ENCODE peak calls at places on chromosomes 3 and 15, in eight cellular contexts. One of them, this sample, is unnamed. For H3K4me1, the result is how much of the 10 kb centered on the place peaks cover.

GRCh38 chr15:61155741-61156700 is 73.1 kb downstream of the RORA start:
- DNase-seq in CD4-positive, CD25-positive, alpha-beta regulatory T cell: no peak
- DNase-seq in left lung: no peak
- DNase-seq in SJCRH30: no peak
- DNase-seq in CD8-positive, alpha-beta T cell: no peak
- DNase-seq in SJSA1: no peak
- DNase-seq in mesendoderm: peak
- DNase-seq in GM23248: peak
- DNase-seq in this sample: no peak

GRCh38 chr3:13877911-13878710 is 1.8 kb downstream of the WNT7A start:
- DNase-seq in left lung: no peak
- DNase-seq in GM23248: no peak
- DNase-seq in CD8-positive, alpha-beta T cell: no peak
- DNase-seq in CD4-positive, CD25-positive, alpha-beta regulatory T cell: no peak
- DNase-seq in SJCRH30: no peak
- DNase-seq in mesendoderm: no peak
- DNase-seq in SJSA1: no peak
- DNase-seq in this sample: no peak

GRCh38 chr3:162770556-162770955 is 1273.9 kb downstream of the OTOL1 start:
- DNase-seq in CD8-positive, alpha-beta T cell: no peak
- DNase-seq in GM23248: peak
- DNase-seq in SJCRH30: no peak
- DNase-seq in mesendoderm: no peak
- DNase-seq in CD4-positive, CD25-positive, alpha-beta regulatory T cell: no peak
- DNase-seq in SJSA1: no peak
- DNase-seq in left lung: no peak
- DNase-seq in this sample: no peak

GRCh38 chr3:148146241-148146640 is 551.5 kb upstream of the AGTR1 start:
- DNase-seq in mesendoderm: no peak
- DNase-seq in SJCRH30: no peak
- DNase-seq in left lung: no peak
- DNase-seq in GM23248: no peak
- DNase-seq in SJSA1: no peak
- DNase-seq in CD4-positive, CD25-positive, alpha-beta regulatory T cell: no peak
- DNase-seq in CD8-positive, alpha-beta T cell: no peak
- DNase-seq in this sample: no peak

GRCh38 chr3:11056531-11057050 is 64.0 kb downstream of the SLC6A1 start:
- DNase-seq in left lung: no peak
- DNase-seq in GM23248: no peak
- DNase-seq in CD4-positive, CD25-positive, alpha-beta regulatory T cell: no peak
- DNase-seq in CD8-positive, alpha-beta T cell: no peak
- DNase-seq in SJSA1: no peak
- DNase-seq in mesendoderm: no peak
- DNase-seq in SJCRH30: no peak
- DNase-seq in this sample: no peak

GRCh38 chr15:38208779-38209178 is 43.9 kb upstream of the SPRED1 start:
- DNase-seq in SJSA1: no peak
- DNase-seq in mesendoderm: no peak
- DNase-seq in CD4-positive, CD25-positive, alpha-beta regulatory T cell: no peak
- DNase-seq in CD8-positive, alpha-beta T cell: no peak
- DNase-seq in GM23248: no peak
- DNase-seq in left lung: no peak
- DNase-seq in SJCRH30: no peak
- DNase-seq in this sample: no peak

GRCh38 chr15:66838671-66839239 is 136.7 kb downstream of the SMAD6 start:
- DNase-seq in CD4-positive, CD25-positive, alpha-beta regulatory T cell: no peak
- DNase-seq in SJSA1: no peak
- DNase-seq in SJCRH30: no peak
- DNase-seq in GM23248: peak
- DNase-seq in mesendoderm: peak
- DNase-seq in CD8-positive, alpha-beta T cell: no peak
- DNase-seq in left lung: no peak
- DNase-seq in this sample: no peak

GRCh38 chr15:79962178-79962577 is 8.8 kb downstream of the BCL2A1 start:
- DNase-seq in GM23248: no peak
- DNase-seq in SJCRH30: no peak
- DNase-seq in left lung: no peak
- DNase-seq in mesendoderm: no peak
- DNase-seq in CD4-positive, CD25-positive, alpha-beta regulatory T cell: no peak
- DNase-seq in SJSA1: no peak
- DNase-seq in CD8-positive, alpha-beta T cell: no peak
- DNase-seq in this sample: no peak

GRCh38 chr3:124699686-124700396 is 30.4 kb upstream of the UMPS start:
- DNase-seq in SJSA1: peak
- DNase-seq in CD4-positive, CD25-positive, alpha-beta regulatory T cell: no peak
- DNase-seq in mesendoderm: no peak
- DNase-seq in GM23248: no peak
- DNase-seq in SJCRH30: no peak
- DNase-seq in CD8-positive, alpha-beta T cell: no peak
- DNase-seq in left lung: no peak
- DNase-seq in this sample: no peak

GRCh38 chr15:37095993-37096877 is 4.1 kb downstream of the MEIS2 start:
- DNase-seq in GM23248: peak
- DNase-seq in left lung: no peak
- DNase-seq in SJSA1: no peak
- DNase-seq in CD8-positive, alpha-beta T cell: no peak
- DNase-seq in CD4-positive, CD25-positive, alpha-beta regulatory T cell: no peak
- DNase-seq in mesendoderm: peak
- DNase-seq in SJCRH30: no peak
- DNase-seq in this sample: no peak

GRCh38 chr15:40956543-40956982 is 3.3 kb downstream of the CHAC1 start:
- DNase-seq in SJCRH30: no peak
- DNase-seq in left lung: no peak
- DNase-seq in CD4-positive, CD25-positive, alpha-beta regulatory T cell: no peak
- DNase-seq in mesendoderm: no peak
- DNase-seq in GM23248: no peak
- DNase-seq in SJSA1: no peak
- DNase-seq in CD8-positive, alpha-beta T cell: no peak
- DNase-seq in this sample: no peak

GRCh38 chr3:81154611-81155143 is 606.8 kb downstream of the GBE1 start:
- DNase-seq in SJCRH30: no peak
- DNase-seq in left lung: no peak
- DNase-seq in mesendoderm: peak
- DNase-seq in CD4-positive, CD25-positive, alpha-beta regulatory T cell: no peak
- DNase-seq in SJSA1: no peak
- DNase-seq in CD8-positive, alpha-beta T cell: no peak
- DNase-seq in GM23248: no peak
- DNase-seq in this sample: no peak

GRCh38 chr3:132554437-132554836 is 42.6 kb upstream of the ACKR4 start:
- DNase-seq in SJCRH30: no peak
- DNase-seq in CD4-positive, CD25-positive, alpha-beta regulatory T cell: no peak
- DNase-seq in left lung: no peak
- DNase-seq in mesendoderm: no peak
- DNase-seq in GM23248: no peak
- DNase-seq in SJSA1: peak
- DNase-seq in CD8-positive, alpha-beta T cell: no peak
- DNase-seq in this sample: no peak

GRCh38 chr3:190557311-190557710 is 43.4 kb downstream of the IL1RAP start:
- DNase-seq in SJCRH30: no peak
- DNase-seq in mesendoderm: no peak
- DNase-seq in SJSA1: no peak
- DNase-seq in CD4-positive, CD25-positive, alpha-beta regulatory T cell: no peak
- DNase-seq in CD8-positive, alpha-beta T cell: no peak
- DNase-seq in left lung: no peak
- DNase-seq in GM23248: no peak
- DNase-seq in this sample: no peak

GRCh38 chr3:175287361-175287963 is 428.3 kb downstream of the NAALADL2 start:
- DNase-seq in CD8-positive, alpha-beta T cell: no peak
- DNase-seq in CD4-positive, CD25-positive, alpha-beta regulatory T cell: no peak
- DNase-seq in SJSA1: no peak
- DNase-seq in GM23248: no peak
- DNase-seq in mesendoderm: no peak
- DNase-seq in SJCRH30: no peak
- DNase-seq in left lung: no peak
- DNase-seq in this sample: no peak

GRCh38 chr3:52986049-52986448 is 59.8 kb downstream of the SFMBT1 start:
- DNase-seq in mesendoderm: no peak
- DNase-seq in SJCRH30: no peak
- DNase-seq in left lung: no peak
- DNase-seq in CD8-positive, alpha-beta T cell: no peak
- DNase-seq in GM23248: peak
- DNase-seq in CD4-positive, CD25-positive, alpha-beta regulatory T cell: no peak
- DNase-seq in SJSA1: no peak
- DNase-seq in this sample: no peak

GRCh38 chr3:120196812-120197211 is 88.2 kb downstream of the GPR156 start:
- DNase-seq in CD8-positive, alpha-beta T cell: no peak
- DNase-seq in GM23248: no peak
- DNase-seq in left lung: no peak
- DNase-seq in SJSA1: no peak
- DNase-seq in CD4-positive, CD25-positive, alpha-beta regulatory T cell: no peak
- DNase-seq in SJCRH30: no peak
- DNase-seq in mesendoderm: no peak
- DNase-seq in this sample: no peak

GRCh38 chr3:184240384-184241140 is 8.2 kb downstream of the ALG3 start:
- DNase-seq in mesendoderm: peak
- DNase-seq in SJSA1: no peak
- DNase-seq in CD8-positive, alpha-beta T cell: no peak
- DNase-seq in GM23248: peak
- DNase-seq in SJCRH30: peak
- DNase-seq in CD4-positive, CD25-positive, alpha-beta regulatory T cell: no peak
- DNase-seq in left lung: no peak
- DNase-seq in this sample: no peak

GRCh38 chr15:101522621-101523559 is 33.4 kb upstream of the PCSK6 start:
- DNase-seq in GM23248: no peak
- DNase-seq in mesendoderm: no peak
- DNase-seq in CD4-positive, CD25-positive, alpha-beta regulatory T cell: no peak
- DNase-seq in left lung: no peak
- DNase-seq in CD8-positive, alpha-beta T cell: peak
- DNase-seq in SJSA1: no peak
- DNase-seq in SJCRH30: no peak
- DNase-seq in this sample: no peak

GRCh38 chr3:58965870-58966269 is 84.0 kb downstream of the CFAP20DC start:
- DNase-seq in SJSA1: no peak
- DNase-seq in SJCRH30: no peak
- DNase-seq in mesendoderm: no peak
- DNase-seq in CD8-positive, alpha-beta T cell: no peak
- DNase-seq in left lung: no peak
- DNase-seq in CD4-positive, CD25-positive, alpha-beta regulatory T cell: no peak
- DNase-seq in GM23248: peak
- DNase-seq in this sample: no peak

GRCh38 chr3:188165596-188165995 is 11.6 kb downstream of the LPP start:
- DNase-seq in CD4-positive, CD25-positive, alpha-beta regulatory T cell: no peak
- DNase-seq in CD8-positive, alpha-beta T cell: no peak
- DNase-seq in SJSA1: no peak
- DNase-seq in SJCRH30: no peak
- DNase-seq in left lung: no peak
- DNase-seq in GM23248: no peak
- DNase-seq in mesendoderm: no peak
- DNase-seq in this sample: no peak
- H3K27ac ChIP-seq in CD4-positive, CD25-positive, alpha-beta regulatory T cell: no peak
- H3K27ac ChIP-seq in CD8-positive, alpha-beta T cell: no peak
- H3K27ac ChIP-seq in SJSA1: no peak
- H3K27ac ChIP-seq in SJCRH30: no peak
- H3K27ac ChIP-seq in left lung: no peak
- H3K27ac ChIP-seq in GM23248: no peak
- H3K27ac ChIP-seq in mesendoderm: no peak
- H3K27ac ChIP-seq in this sample: no peak

GRCh38 chr3:187628169-187628568 is 42.0 kb downstream of the SST start:
- DNase-seq in CD4-positive, CD25-positive, alpha-beta regulatory T cell: no peak
- DNase-seq in SJSA1: no peak
- DNase-seq in CD8-positive, alpha-beta T cell: no peak
- DNase-seq in left lung: no peak
- DNase-seq in SJCRH30: peak
- DNase-seq in GM23248: no peak
- DNase-seq in mesendoderm: peak
- DNase-seq in this sample: no peak
- H3K4me1 ChIP-seq in CD4-positive, CD25-positive, alpha-beta regulatory T cell: under half
- H3K4me1 ChIP-seq in SJSA1: under half
- H3K4me1 ChIP-seq in CD8-positive, alpha-beta T cell: under half
- H3K4me1 ChIP-seq in left lung: under half
- H3K4me1 ChIP-seq in SJCRH30: under half
- H3K4me1 ChIP-seq in GM23248: under half
- H3K4me1 ChIP-seq in mesendoderm: under half
- H3K4me1 ChIP-seq in this sample: under half

GRCh38 chr3:156547637-156548036 is 7.3 kb downstream of the SSR3 start:
- DNase-seq in SJSA1: no peak
- DNase-seq in SJCRH30: no peak
- DNase-seq in GM23248: no peak
- DNase-seq in mesendoderm: no peak
- DNase-seq in CD4-positive, CD25-positive, alpha-beta regulatory T cell: no peak
- DNase-seq in CD8-positive, alpha-beta T cell: no peak
- DNase-seq in left lung: no peak
- DNase-seq in this sample: no peak

GRCh38 chr3:156552973-156553372 is 1.9 kb downstream of the SSR3 start:
- DNase-seq in CD8-positive, alpha-beta T cell: no peak
- DNase-seq in left lung: no peak
- DNase-seq in CD4-positive, CD25-positive, alpha-beta regulatory T cell: no peak
- DNase-seq in SJCRH30: no peak
- DNase-seq in SJSA1: no peak
- DNase-seq in mesendoderm: no peak
- DNase-seq in GM23248: no peak
- DNase-seq in this sample: no peak

GRCh38 chr3:156551746-156552145 is 3.2 kb downstream of the SSR3 start:
- DNase-seq in SJCRH30: no peak
- DNase-seq in CD8-positive, alpha-beta T cell: no peak
- DNase-seq in mesendoderm: peak
- DNase-seq in CD4-positive, CD25-positive, alpha-beta regulatory T cell: no peak
- DNase-seq in left lung: no peak
- DNase-seq in GM23248: peak
- DNase-seq in SJSA1: peak
- DNase-seq in this sample: no peak

GRCh38 chr3:156551261-156551660 is 3.7 kb downstream of the SSR3 start:
- DNase-seq in mesendoderm: peak
- DNase-seq in CD4-positive, CD25-positive, alpha-beta regulatory T cell: no peak
- DNase-seq in left lung: no peak
- DNase-seq in GM23248: peak
- DNase-seq in SJCRH30: no peak
- DNase-seq in CD8-positive, alpha-beta T cell: no peak
- DNase-seq in SJSA1: peak
- DNase-seq in this sample: no peak

DNA sequence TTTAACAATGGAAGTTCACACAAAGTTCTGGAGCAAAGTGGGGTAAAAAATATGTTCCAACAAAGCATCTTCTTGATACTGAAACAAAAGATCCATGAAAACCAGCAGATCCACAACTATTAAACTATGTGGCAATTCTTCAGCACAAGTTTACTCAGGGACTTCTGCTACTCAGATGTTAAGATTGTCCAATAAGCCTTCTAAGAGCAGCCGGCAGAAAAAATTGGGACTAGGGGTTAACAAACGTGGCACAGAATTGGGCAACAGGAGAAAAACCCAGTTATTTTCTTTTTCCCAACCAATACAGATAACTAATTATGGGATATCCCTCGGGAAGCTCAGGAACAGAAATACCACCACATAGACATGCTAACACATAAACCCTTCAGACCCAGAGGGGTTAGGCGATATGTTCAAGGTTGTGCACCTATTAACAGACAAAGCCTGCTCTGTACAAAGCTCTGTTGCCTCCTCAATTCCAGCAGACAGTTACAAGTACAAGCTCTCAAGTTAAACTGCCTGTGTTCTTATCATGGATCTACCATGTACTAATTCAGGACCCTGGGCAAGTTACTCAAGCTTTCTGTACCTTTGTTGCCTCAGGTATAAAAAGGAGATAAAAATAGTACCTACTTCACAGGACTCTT is 6.8 kb downstream of the SSR3 start:
- DNase-seq in GM23248: no peak
- DNase-seq in SJSA1: no peak
- DNase-seq in CD4-positive, CD25-positive, alpha-beta regulatory T cell: no peak
- DNase-seq in CD8-positive, alpha-beta T cell: no peak
- DNase-seq in SJCRH30: no peak
- DNase-seq in mesendoderm: no peak
- DNase-seq in left lung: no peak
- DNase-seq in this sample: no peak
- H3K27ac ChIP-seq in GM23248: peak
- H3K27ac ChIP-seq in SJSA1: no peak
- H3K27ac ChIP-seq in CD4-positive, CD25-positive, alpha-beta regulatory T cell: no peak
- H3K27ac ChIP-seq in CD8-positive, alpha-beta T cell: no peak
- H3K27ac ChIP-seq in SJCRH30: no peak
- H3K27ac ChIP-seq in mesendoderm: no peak
- H3K27ac ChIP-seq in left lung: no peak
- H3K27ac ChIP-seq in this sample: no peak

GRCh38 chr3:115857518-115858136 is 234.3 kb downstream of the GAP43 start:
- DNase-seq in CD8-positive, alpha-beta T cell: no peak
- DNase-seq in SJSA1: no peak
- DNase-seq in left lung: no peak
- DNase-seq in mesendoderm: no peak
- DNase-seq in SJCRH30: no peak
- DNase-seq in CD4-positive, CD25-positive, alpha-beta regulatory T cell: no peak
- DNase-seq in GM23248: no peak
- DNase-seq in this sample: no peak
- H3K4me1 ChIP-seq in CD8-positive, alpha-beta T cell: under half
- H3K4me1 ChIP-seq in SJSA1: under half
- H3K4me1 ChIP-seq in left lung: under half
- H3K4me1 ChIP-seq in mesendoderm: under half
- H3K4me1 ChIP-seq in SJCRH30: under half
- H3K4me1 ChIP-seq in CD4-positive, CD25-positive, alpha-beta regulatory T cell: under half
- H3K4me1 ChIP-seq in GM23248: under half
- H3K4me1 ChIP-seq in this sample: under half